ENCODE peak calls at places on chromosomes 13 and 19, in five cellular contexts. S, C, F, E and P are unnamed samples.

GRCh38 chr13:105642511-105642958 is 892.9 kb downstream of the EFNB2 start:
- DNase-seq in S (no peak), C (peak), F (no peak), E (peak), P (no peak)

GRCh38 chr13:42970824-42971669 is 21.0 kb downstream of the EPSTI1 start:
- DNase-seq in S (peak), C (peak), F (no peak), E (peak), P (peak)

GRCh38 chr19:35065574-35065973 is 24.1 kb downstream of the HPN start:
- DNase-seq in S (no peak), C (no peak), F (no peak), E (no peak), P (no peak)

GRCh38 chr13:82116422-82116989 is 1765.8 kb downstream of the SLITRK1 start:
- DNase-seq in S (no peak), C (no peak), F (no peak), E (no peak), P (no peak)

GRCh38 chr19:11905928-11906327 is 18.3 kb downstream of the ZNF69 start:
- DNase-seq in S (no peak), C (no peak), F (no peak), E (no peak), P (no peak)

GRCh38 chr19:6490134-6490533 is 8.5 kb upstream of the DENND1C start:
- DNase-seq in S (no peak), C (no peak), F (no peak), E (no peak), P (no peak)

GRCh38 chr13:80239571-80240255 is 101.2 kb downstream of the SPRY2 start:
- DNase-seq in S (no peak), C (no peak), F (no peak), E (no peak), P (no peak)

GRCh38 chr19:10420444-10421239 is at the start of gene PDE4A:
- DNase-seq in S (peak), C (peak), F (peak), E (no peak), P (peak)

GRCh38 chr19:17762505-17763229 is 11.4 kb downstream of the FCHO1 start:
- DNase-seq in S (peak), C (peak), F (no peak), E (peak), P (no peak)

GRCh38 chr13:43802511-43802910 is 15.7 kb upstream of the ENOX1 start:
- DNase-seq in S (no peak), C (no peak), F (no peak), E (no peak), P (no peak)

GRCh38 chr13:31722684-31723083 is 16.6 kb upstream of the RXFP2 start:
- DNase-seq in S (no peak), C (no peak), F (no peak), E (peak), P (no peak)

GRCh38 chr13:94784066-94784465 is 71.7 kb upstream of the SOX21 start:
- DNase-seq in S (no peak), C (no peak), F (no peak), E (peak), P (no peak)

GRCh38 chr19:45769821-45770191 is 754 bp upstream of the SIX5 start:
- DNase-seq in S (no peak), C (peak), F (peak), E (no peak), P (peak)

GRCh38 chr13:31951215-31951678 is 80.3 kb upstream of the FRY start:
- DNase-seq in S (peak), C (no peak), F (no peak), E (peak), P (peak)

GRCh38 chr13:49670828-49671227 is 20.5 kb downstream of the EBPL start:
- DNase-seq in S (no peak), C (no peak), F (no peak), E (no peak), P (no peak)

GRCh38 chr13:44710576-44710975 is 134.4 kb upstream of the TSC22D1 start:
- DNase-seq in S (peak), C (peak), F (no peak), E (peak), P (peak)

GRCh38 chr19:35139618-35139943 is 957 bp downstream of the FXYD1 start:
- DNase-seq in S (no peak), C (no peak), F (no peak), E (no peak), P (no peak)

GRCh38 chr13:49112782-49113525 is 107.2 kb upstream of the MLNR start:
- DNase-seq in S (no peak), C (no peak), F (no peak), E (no peak), P (no peak)

GRCh38 chr13:29908411-29908810 is 58.0 kb upstream of the UBL3 start:
- DNase-seq in S (no peak), C (no peak), F (no peak), E (peak), P (no peak)